ENCODE peak calls at places on chromosome 18, in four cellular contexts. V, A, Y and O are unnamed samples.

GRCh38 chr18:44946529-44947113 is 265.9 kb downstream of the SETBP1 start:
- DNase-seq in V (no peak), A (no peak), Y (no peak), O (no peak)

GRCh38 chr18:42258301-42258965 is 303.4 kb downstream of the PIK3C3 start:
- DNase-seq in V (no peak), A (no peak), Y (no peak), O (no peak)

GRCh38 chr18:72652990-72653593 is 109.0 kb upstream of the CBLN2 start:
- DNase-seq in V (peak), A (no peak), Y (peak), O (peak)

GRCh38 chr18:35324926-35325655 is 19.1 kb downstream of the ZNF24 start:
- DNase-seq in V (no peak), A (no peak), Y (no peak), O (no peak)

GRCh38 chr18:30988440-30988839 is 54.1 kb downstream of the DSC3 start:
- DNase-seq in V (no peak), A (no peak), Y (no peak), O (no peak)

GRCh38 chr18:48186084-48186798 is 222.9 kb downstream of the ZBTB7C start:
- DNase-seq in V (no peak), A (no peak), Y (peak), O (no peak)

GRCh38 chr18:3916082-3916481 is 466.1 kb downstream of the TGIF1 start:
- DNase-seq in V (no peak), A (no peak), Y (no peak), O (no peak)

GRCh38 chr18:36759167-36759776 is 69.5 kb downstream of the TPGS2 start:
- DNase-seq in V (no peak), A (no peak), Y (no peak), O (no peak)

GRCh38 chr18:2338601-2339000 is 232.7 kb downstream of the METTL4 start:
- DNase-seq in V (no peak), A (no peak), Y (no peak), O (no peak)

GRCh38 chr18:10463096-10463495 is 8.7 kb downstream of the APCDD1 start:
- DNase-seq in V (no peak), A (no peak), Y (no peak), O (no peak)

GRCh38 chr18:3418083-3418482 is 31.9 kb upstream of the TGIF1 start:
- DNase-seq in V (no peak), A (no peak), Y (no peak), O (no peak)

GRCh38 chr18:31399336-31400032 is 22.9 kb downstream of the DSG4 start:
- DNase-seq in V (no peak), A (no peak), Y (no peak), O (no peak)

GRCh38 chr18:22268641-22269128 is 99.3 kb downstream of the GATA6 start:
- DNase-seq in V (no peak), A (no peak), Y (no peak), O (no peak)

GRCh38 chr18:830315-830901 is 18.4 kb upstream of the YES1 start:
- DNase-seq in V (peak), A (no peak), Y (no peak), O (no peak)

GRCh38 chr18:6022840-6023239 is 127.5 kb upstream of the TMEM200C start:
- DNase-seq in V (no peak), A (no peak), Y (no peak), O (no peak)

GRCh38 chr18:6781846-6782245 is 52.3 kb downstream of the ARHGAP28 start:
- DNase-seq in V (no peak), A (peak), Y (peak), O (no peak)

GRCh38 chr18:68666316-68666715 is 48.6 kb downstream of the TMX3 start:
- DNase-seq in V (no peak), A (no peak), Y (no peak), O (no peak)

GRCh38 chr18:12748671-12749070 is 45.8 kb downstream of the PSMG2 start:
- DNase-seq in V (no peak), A (no peak), Y (no peak), O (no peak)

GRCh38 chr18:4870177-4870773 is 326.8 kb downstream of the AKAIN1 start:
- DNase-seq in V (no peak), A (no peak), Y (no peak), O (no peak)

GRCh38 chr18:79068299-79068945 is 772 bp upstream of the ATP9B start:
- DNase-seq in V (no peak), A (no peak), Y (no peak), O (no peak)

GRCh38 chr18:77218642-77219041 is 31.0 kb upstream of the GALR1 start:
- DNase-seq in V (no peak), A (no peak), Y (no peak), O (no peak)

GRCh38 chr18:55875330-55875933 is 287.4 kb upstream of the TCF4 start:
- DNase-seq in V (no peak), A (no peak), Y (peak), O (no peak)

GRCh38 chr18:54767094-54767493 is 61.2 kb upstream of the RAB27B start:
- DNase-seq in V (no peak), A (no peak), Y (no peak), O (no peak)